ENCODE peak calls at places on chromosomes 4 and X, in ten cellular contexts. One of them, this sample, is unnamed. For H3K4me1, the result is how much of the 10 kb centered on the place peaks cover.

GRCh38 chrX:153820601-153821000 is 9.7 kb downstream of the PDZD4 start:
- DNase-seq in endothelial cell of umbilical vein: no peak
- DNase-seq in HCT116: no peak
- DNase-seq in spleen: peak
- DNase-seq in transverse colon: no peak
- DNase-seq in suprapubic skin: no peak
- DNase-seq in GM23338: no peak
- DNase-seq in Panc1: no peak
- DNase-seq in SK-N-SH: peak
- DNase-seq in HepG2: no peak
- DNase-seq in this sample: no peak

GRCh38 chr4:71255966-71256365 is 82.9 kb upstream of the SLC4A4 start:
- DNase-seq in suprapubic skin: no peak
- DNase-seq in HCT116: no peak
- DNase-seq in transverse colon: no peak
- DNase-seq in Panc1: no peak
- DNase-seq in spleen: no peak
- DNase-seq in GM23338: no peak
- DNase-seq in HepG2: no peak
- DNase-seq in endothelial cell of umbilical vein: no peak
- DNase-seq in SK-N-SH: no peak
- DNase-seq in this sample: no peak

GRCh38 chr4:17347445-17347844 is 164.4 kb downstream of the QDPR start:
- DNase-seq in suprapubic skin: no peak
- DNase-seq in transverse colon: no peak
- DNase-seq in endothelial cell of umbilical vein: peak
- DNase-seq in SK-N-SH: peak
- DNase-seq in HepG2: peak
- DNase-seq in Panc1: no peak
- DNase-seq in HCT116: peak
- DNase-seq in spleen: no peak
- DNase-seq in GM23338: peak
- DNase-seq in this sample: peak

GRCh38 chr4:20403317-20403716 is 151.6 kb downstream of the SLIT2 start:
- DNase-seq in GM23338: no peak
- DNase-seq in HepG2: no peak
- DNase-seq in spleen: no peak
- DNase-seq in endothelial cell of umbilical vein: no peak
- DNase-seq in suprapubic skin: no peak
- DNase-seq in transverse colon: no peak
- DNase-seq in Panc1: no peak
- DNase-seq in HCT116: no peak
- DNase-seq in SK-N-SH: no peak
- DNase-seq in this sample: no peak

GRCh38 chr4:172666711-172667368 is 501.8 kb upstream of the GALNT7 start:
- DNase-seq in spleen: no peak
- DNase-seq in HCT116: no peak
- DNase-seq in transverse colon: no peak
- DNase-seq in Panc1: no peak
- DNase-seq in HepG2: no peak
- DNase-seq in SK-N-SH: no peak
- DNase-seq in endothelial cell of umbilical vein: no peak
- DNase-seq in suprapubic skin: no peak
- DNase-seq in GM23338: peak
- DNase-seq in this sample: no peak

GRCh38 chr4:39036172-39036571 is 4.0 kb upstream of the TMEM156 start:
- DNase-seq in endothelial cell of umbilical vein: peak
- DNase-seq in suprapubic skin: no peak
- DNase-seq in GM23338: no peak
- DNase-seq in HCT116: no peak
- DNase-seq in HepG2: peak
- DNase-seq in spleen: no peak
- DNase-seq in transverse colon: no peak
- DNase-seq in Panc1: no peak
- DNase-seq in SK-N-SH: no peak
- DNase-seq in this sample: no peak

GRCh38 chr4:3388461-3389185 is 53.1 kb upstream of the HGFAC start:
- DNase-seq in SK-N-SH: peak
- DNase-seq in GM23338: no peak
- DNase-seq in HCT116: no peak
- DNase-seq in Panc1: no peak
- DNase-seq in suprapubic skin: no peak
- DNase-seq in spleen: peak
- DNase-seq in endothelial cell of umbilical vein: peak
- DNase-seq in transverse colon: no peak
- DNase-seq in HepG2: no peak
- DNase-seq in this sample: no peak

GRCh38 chr4:89161841-89162240 is 50.5 kb downstream of the TIGD2 start:
- DNase-seq in endothelial cell of umbilical vein: no peak
- DNase-seq in GM23338: no peak
- DNase-seq in transverse colon: no peak
- DNase-seq in HCT116: no peak
- DNase-seq in suprapubic skin: no peak
- DNase-seq in HepG2: no peak
- DNase-seq in SK-N-SH: no peak
- DNase-seq in Panc1: no peak
- DNase-seq in spleen: no peak
- DNase-seq in this sample: no peak

GRCh38 chr4:33566649-33567048 is 2677.7 kb downstream of the ARAP2 start:
- DNase-seq in endothelial cell of umbilical vein: no peak
- DNase-seq in transverse colon: no peak
- DNase-seq in Panc1: no peak
- DNase-seq in HCT116: no peak
- DNase-seq in HepG2: no peak
- DNase-seq in spleen: no peak
- DNase-seq in GM23338: peak
- DNase-seq in SK-N-SH: no peak
- DNase-seq in suprapubic skin: no peak
- DNase-seq in this sample: no peak

GRCh38 chrX:19746919-19747671 is 140.3 kb downstream of the SH3KBP1 start:
- DNase-seq in HCT116: no peak
- DNase-seq in spleen: no peak
- DNase-seq in HepG2: peak
- DNase-seq in transverse colon: no peak
- DNase-seq in Panc1: no peak
- DNase-seq in SK-N-SH: no peak
- DNase-seq in GM23338: peak
- DNase-seq in endothelial cell of umbilical vein: no peak
- DNase-seq in suprapubic skin: no peak
- DNase-seq in this sample: no peak

GRCh38 chr4:72243641-72244040 is 211.8 kb downstream of the NPFFR2 start:
- DNase-seq in endothelial cell of umbilical vein: no peak
- DNase-seq in HepG2: no peak
- DNase-seq in HCT116: no peak
- DNase-seq in suprapubic skin: no peak
- DNase-seq in GM23338: no peak
- DNase-seq in Panc1: no peak
- DNase-seq in spleen: no peak
- DNase-seq in SK-N-SH: no peak
- DNase-seq in transverse colon: no peak
- DNase-seq in this sample: peak

GRCh38 chr4:159193256-159193655 is 90.4 kb downstream of the RAPGEF2 start:
- DNase-seq in transverse colon: no peak
- DNase-seq in SK-N-SH: no peak
- DNase-seq in spleen: no peak
- DNase-seq in endothelial cell of umbilical vein: peak
- DNase-seq in Panc1: no peak
- DNase-seq in HepG2: no peak
- DNase-seq in suprapubic skin: no peak
- DNase-seq in GM23338: no peak
- DNase-seq in HCT116: no peak
- DNase-seq in this sample: no peak

GRCh38 chr4:94277539-94277938 is 65.1 kb downstream of the HPGDS start:
- DNase-seq in transverse colon: no peak
- DNase-seq in spleen: no peak
- DNase-seq in Panc1: no peak
- DNase-seq in HepG2: no peak
- DNase-seq in suprapubic skin: no peak
- DNase-seq in GM23338: no peak
- DNase-seq in endothelial cell of umbilical vein: no peak
- DNase-seq in HCT116: no peak
- DNase-seq in SK-N-SH: no peak
- DNase-seq in this sample: no peak

GRCh38 chr4:155442267-155443105 is 65.7 kb upstream of the MAP9 start:
- DNase-seq in transverse colon: peak
- DNase-seq in HCT116: peak
- DNase-seq in endothelial cell of umbilical vein: peak
- DNase-seq in Panc1: peak
- DNase-seq in suprapubic skin: peak
- DNase-seq in SK-N-SH: peak
- DNase-seq in spleen: peak
- DNase-seq in GM23338: peak
- DNase-seq in HepG2: peak
- DNase-seq in this sample: peak
- H3K4me1 ChIP-seq in transverse colon: under half
- H3K4me1 ChIP-seq in HCT116: under half
- H3K4me1 ChIP-seq in endothelial cell of umbilical vein: under half
- H3K4me1 ChIP-seq in Panc1: under half
- H3K4me1 ChIP-seq in suprapubic skin: under half
- H3K4me1 ChIP-seq in SK-N-SH: under half
- H3K4me1 ChIP-seq in spleen: under half
- H3K4me1 ChIP-seq in GM23338: under half
- H3K4me1 ChIP-seq in HepG2: under half
- H3K4me1 ChIP-seq in this sample: under half

GRCh38 chr4:118264096-118264495 is 88.7 kb downstream of the PRSS12 start:
- DNase-seq in suprapubic skin: no peak
- DNase-seq in endothelial cell of umbilical vein: no peak
- DNase-seq in transverse colon: no peak
- DNase-seq in Panc1: no peak
- DNase-seq in spleen: no peak
- DNase-seq in HepG2: no peak
- DNase-seq in SK-N-SH: no peak
- DNase-seq in HCT116: no peak
- DNase-seq in GM23338: no peak
- DNase-seq in this sample: no peak

GRCh38 chr4:118254368-118254767 is 98.4 kb downstream of the PRSS12 start:
- DNase-seq in SK-N-SH: no peak
- DNase-seq in suprapubic skin: no peak
- DNase-seq in spleen: no peak
- DNase-seq in GM23338: no peak
- DNase-seq in Panc1: no peak
- DNase-seq in HCT116: no peak
- DNase-seq in HepG2: no peak
- DNase-seq in transverse colon: no peak
- DNase-seq in endothelial cell of umbilical vein: no peak
- DNase-seq in this sample: no peak

GRCh38 chr4:118259103-118259502 is 93.7 kb downstream of the PRSS12 start:
- DNase-seq in GM23338: no peak
- DNase-seq in SK-N-SH: no peak
- DNase-seq in spleen: no peak
- DNase-seq in endothelial cell of umbilical vein: no peak
- DNase-seq in HepG2: no peak
- DNase-seq in transverse colon: no peak
- DNase-seq in suprapubic skin: no peak
- DNase-seq in HCT116: no peak
- DNase-seq in Panc1: no peak
- DNase-seq in this sample: no peak
- TF ChIP-seq POLR2AphosphoS5 in GM23338: no peak
- TF ChIP-seq POLR2AphosphoS5 in SK-N-SH: no peak
- TF ChIP-seq POLR2AphosphoS5 in spleen: no peak
- TF ChIP-seq POLR2AphosphoS5 in endothelial cell of umbilical vein: no peak
- TF ChIP-seq POLR2AphosphoS5 in HepG2: no peak
- TF ChIP-seq POLR2AphosphoS5 in transverse colon: no peak
- TF ChIP-seq POLR2AphosphoS5 in suprapubic skin: no peak
- TF ChIP-seq POLR2AphosphoS5 in HCT116: no peak
- TF ChIP-seq POLR2AphosphoS5 in Panc1: no peak
- TF ChIP-seq POLR2AphosphoS5 in this sample: no peak

GRCh38 chr4:6926681-6927478 is 17.3 kb downstream of the TBC1D14 start:
- DNase-seq in GM23338: no peak
- DNase-seq in transverse colon: peak
- DNase-seq in SK-N-SH: no peak
- DNase-seq in HCT116: no peak
- DNase-seq in Panc1: no peak
- DNase-seq in HepG2: peak
- DNase-seq in endothelial cell of umbilical vein: no peak
- DNase-seq in spleen: no peak
- DNase-seq in suprapubic skin: no peak
- DNase-seq in this sample: peak

GRCh38 chr4:6924361-6924779 is 14.7 kb downstream of the TBC1D14 start:
- DNase-seq in HCT116: no peak
- DNase-seq in spleen: no peak
- DNase-seq in transverse colon: no peak
- DNase-seq in HepG2: no peak
- DNase-seq in suprapubic skin: no peak
- DNase-seq in SK-N-SH: no peak
- DNase-seq in endothelial cell of umbilical vein: no peak
- DNase-seq in Panc1: no peak
- DNase-seq in GM23338: no peak
- DNase-seq in this sample: no peak

GRCh38 chr4:6923507-6923906 is 13.9 kb downstream of the TBC1D14 start:
- DNase-seq in SK-N-SH: no peak
- DNase-seq in Panc1: no peak
- DNase-seq in spleen: no peak
- DNase-seq in suprapubic skin: no peak
- DNase-seq in HCT116: no peak
- DNase-seq in HepG2: no peak
- DNase-seq in transverse colon: no peak
- DNase-seq in GM23338: no peak
- DNase-seq in endothelial cell of umbilical vein: no peak
- DNase-seq in this sample: no peak

GRCh38 chr4:6926081-6926480 is 16.5 kb downstream of the TBC1D14 start:
- DNase-seq in HepG2: no peak
- DNase-seq in GM23338: no peak
- DNase-seq in endothelial cell of umbilical vein: no peak
- DNase-seq in Panc1: no peak
- DNase-seq in HCT116: no peak
- DNase-seq in spleen: no peak
- DNase-seq in SK-N-SH: no peak
- DNase-seq in transverse colon: no peak
- DNase-seq in suprapubic skin: no peak
- DNase-seq in this sample: no peak

DNA sequence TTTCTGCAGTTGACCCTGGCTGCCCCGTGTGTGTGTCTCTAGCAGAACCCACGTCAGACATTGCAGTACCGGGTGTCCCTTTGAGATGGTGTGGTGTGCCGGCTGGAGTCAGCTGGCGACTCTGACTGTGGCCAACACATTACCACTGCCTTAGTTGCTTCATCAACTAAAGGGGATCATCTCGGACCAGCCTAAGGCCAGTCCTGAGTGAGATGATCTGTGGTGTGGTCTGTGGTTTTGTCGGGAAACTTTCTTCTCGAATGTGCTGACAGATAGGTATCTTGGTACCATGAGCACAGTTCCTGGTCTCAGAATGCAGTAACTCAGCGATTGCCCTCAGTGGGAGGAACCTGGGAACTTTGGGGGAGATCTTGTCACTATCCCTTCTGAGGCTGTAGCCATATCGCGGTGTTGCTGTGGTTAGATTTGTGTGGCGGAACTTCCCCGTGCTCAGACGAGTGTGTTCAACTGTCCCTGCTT is 15.8 kb downstream of the TBC1D14 start:
- DNase-seq in spleen: no peak
- DNase-seq in HCT116: no peak
- DNase-seq in Panc1: no peak
- DNase-seq in SK-N-SH: no peak
- DNase-seq in HepG2: no peak
- DNase-seq in GM23338: no peak
- DNase-seq in transverse colon: no peak
- DNase-seq in suprapubic skin: no peak
- DNase-seq in endothelial cell of umbilical vein: no peak
- DNase-seq in this sample: no peak
- H3K4me1 ChIP-seq in spleen: under half
- H3K4me1 ChIP-seq in HCT116: under half
- H3K4me1 ChIP-seq in Panc1: under half
- H3K4me1 ChIP-seq in SK-N-SH: under half
- H3K4me1 ChIP-seq in HepG2: half or more
- H3K4me1 ChIP-seq in GM23338: under half
- H3K4me1 ChIP-seq in transverse colon: under half
- H3K4me1 ChIP-seq in suprapubic skin: under half
- H3K4me1 ChIP-seq in endothelial cell of umbilical vein: under half
- H3K4me1 ChIP-seq in this sample: under half

GRCh38 chr4:140372607-140373327 is 679 bp upstream of the SCOC start:
- DNase-seq in GM23338: peak
- DNase-seq in HepG2: peak
- DNase-seq in transverse colon: peak
- DNase-seq in SK-N-SH: peak
- DNase-seq in Panc1: no peak
- DNase-seq in endothelial cell of umbilical vein: no peak
- DNase-seq in suprapubic skin: no peak
- DNase-seq in HCT116: peak
- DNase-seq in spleen: no peak
- DNase-seq in this sample: peak
- TF ChIP-seq POLR2AphosphoS5 in GM23338: peak
- TF ChIP-seq POLR2AphosphoS5 in HepG2: no peak
- TF ChIP-seq POLR2AphosphoS5 in transverse colon: no peak
- TF ChIP-seq POLR2AphosphoS5 in SK-N-SH: no peak
- TF ChIP-seq POLR2AphosphoS5 in Panc1: no peak
- TF ChIP-seq POLR2AphosphoS5 in endothelial cell of umbilical vein: no peak
- TF ChIP-seq POLR2AphosphoS5 in suprapubic skin: no peak
- TF ChIP-seq POLR2AphosphoS5 in HCT116: no peak
- TF ChIP-seq POLR2AphosphoS5 in spleen: no peak
- TF ChIP-seq POLR2AphosphoS5 in this sample: no peak

This sample was measured in prostate gland.